ENCODE peak calls at places on chromosomes 2 and 18, in six cellular contexts. N is GDM1; Y is stimulated activated CD4-positive, alpha-beta T cell treated with anti-CD3 and anti-CD28 coated beads, Interleukin-4, amount 100 ng/mL, for 48 hours; Z is fibroblast of lung; V is HTR-8/SVneo; U is NCI-H1436. K is an unnamed sample.

GRCh38 chr2:148930046-148930775 is 55.2 kb downstream of the KIF5C start:
- DNase-seq in V (no peak), Z (no peak), N (no peak), Y (no peak), U (peak), K (no peak)

GRCh38 chr18:62080172-62080571 is 106.7 kb downstream of the PIGN start:
- DNase-seq in U (no peak), N (no peak), Y (no peak), Z (no peak), V (no peak), K (no peak)

GRCh38 chr18:64720781-64721464 is 572.0 kb upstream of the LINC00305 start:
- DNase-seq in N (no peak), Z (no peak), U (no peak), V (no peak), Y (no peak), K (no peak)

GRCh38 chr2:171166328-171166983 is 5.8 kb upstream of the TLK1 start:
- DNase-seq in N (no peak), Y (no peak), V (no peak), U (no peak), Z (no peak), K (no peak)

GRCh38 chr2:204585930-204586329 is 40.7 kb downstream of the PARD3B start:
- DNase-seq in Z (no peak), Y (no peak), N (no peak), U (no peak), V (no peak), K (no peak)

GRCh38 chr2:568639-568963 is 108.6 kb downstream of the TMEM18 start:
- DNase-seq in Y (no peak), N (no peak), Z (no peak), V (no peak), U (no peak), K (no peak)

GRCh38 chr2:20643060-20643459 is 7.8 kb downstream of the HS1BP3 start:
- DNase-seq in Y (no peak), U (no peak), Z (no peak), V (no peak), N (no peak), K (no peak)

GRCh38 chr2:149161481-149162225 is 123.2 kb downstream of the LYPD6B start:
- DNase-seq in N (no peak), V (peak), Z (no peak), U (no peak), Y (no peak), K (no peak)

GRCh38 chr18:54240629-54241107 is 16.2 kb upstream of the MBD2 start:
- DNase-seq in Z (no peak), N (no peak), U (no peak), Y (no peak), V (no peak), K (no peak)

GRCh38 chr2:238302076-238302475 is 13.7 kb upstream of the PER2 start:
- DNase-seq in Y (no peak), U (no peak), V (no peak), N (no peak), Z (peak), K (no peak)

GRCh38 chr2:37782721-37783438 is 111.4 kb upstream of the CDC42EP3 start:
- DNase-seq in Z (peak), N (no peak), Y (no peak), U (no peak), V (no peak), K (no peak)

GRCh38 chr2:20620696-20621365 is 30.1 kb downstream of the HS1BP3 start:
- DNase-seq in Y (no peak), U (no peak), V (no peak), N (no peak), Z (no peak), K (no peak)

K was measured in Jurkat, Clone E6-1.